ENCODE peak calls at places on chromosomes 7 and 10, in five cellular contexts. C is HepG2, G is H1, O is GM12878, S is SK-N-SH. H is an unnamed sample.

GRCh38 chr7:67341153-67341768 is 344.6 kb downstream of the TYW1 start:
- DNase-seq in S (no peak), C (no peak), O (no peak), G (peak), H (no peak)

GRCh38 chr10:60338002-60338564 is 51.6 kb downstream of the ANK3 start:
- DNase-seq in O (no peak), C (no peak), S (no peak), G (no peak), H (no peak)

GRCh38 chr7:105649727-105650381 is 68.6 kb upstream of the EFCAB10 start:
- DNase-seq in S (no peak), G (no peak), O (no peak), C (no peak), H (peak)

GRCh38 chr10:77111611-77112550 is 525.7 kb downstream of the KCNMA1 start:
- DNase-seq in C (peak), G (peak), O (peak), S (peak), H (peak)

GRCh38 chr7:23600251-23600650 is 3.1 kb downstream of the CCDC126 start:
- DNase-seq in O (no peak), S (no peak), C (no peak), G (no peak), H (no peak)

GRCh38 chr10:31101123-31101522 is 69.5 kb upstream of the ZNF438 start:
- DNase-seq in G (no peak), S (no peak), O (peak), C (no peak), H (peak)

GRCh38 chr10:32005050-32005449 is 51.2 kb downstream of the KIF5B start:
- DNase-seq in O (peak), C (peak), S (peak), G (peak), H (peak)

GRCh38 chr10:88008866-88009470 is 145.5 kb downstream of the PTEN start:
- DNase-seq in G (no peak), C (no peak), O (no peak), S (no peak), H (peak)

GRCh38 chr7:143965280-143965679 is 10.6 kb downstream of the OR2F1 start:
- DNase-seq in C (peak), O (no peak), S (no peak), G (no peak), H (no peak)

GRCh38 chr7:132489776-132490237 is 86.5 kb downstream of the PLXNA4 start:
- DNase-seq in G (no peak), O (no peak), C (no peak), S (no peak), H (no peak)

GRCh38 chr10:80501913-80502521 is 35.7 kb upstream of the SH2D4B start:
- DNase-seq in C (no peak), G (no peak), S (no peak), O (no peak), H (peak)

GRCh38 chr10:124745678-124746077 is 1.5 kb upstream of the FAM53B start:
- DNase-seq in C (peak), O (no peak), S (peak), G (no peak), H (peak)

GRCh38 chr7:98119257-98119918 is 12.7 kb downstream of the LMTK2 start:
- DNase-seq in G (no peak), O (no peak), C (peak), S (no peak), H (peak)

GRCh38 chr7:113730309-113730955 is 188.4 kb downstream of the PPP1R3A start:
- DNase-seq in S (no peak), O (no peak), G (no peak), C (no peak), H (no peak)

GRCh38 chr10:62636825-62637248 is 167.7 kb upstream of the ADO start:
- DNase-seq in O (no peak), S (no peak), G (no peak), C (no peak), H (no peak)

GRCh38 chr10:22649390-22649841 is 65.0 kb downstream of the PIP4K2A start:
- DNase-seq in S (no peak), G (no peak), C (no peak), O (no peak), H (no peak)

DNA sequence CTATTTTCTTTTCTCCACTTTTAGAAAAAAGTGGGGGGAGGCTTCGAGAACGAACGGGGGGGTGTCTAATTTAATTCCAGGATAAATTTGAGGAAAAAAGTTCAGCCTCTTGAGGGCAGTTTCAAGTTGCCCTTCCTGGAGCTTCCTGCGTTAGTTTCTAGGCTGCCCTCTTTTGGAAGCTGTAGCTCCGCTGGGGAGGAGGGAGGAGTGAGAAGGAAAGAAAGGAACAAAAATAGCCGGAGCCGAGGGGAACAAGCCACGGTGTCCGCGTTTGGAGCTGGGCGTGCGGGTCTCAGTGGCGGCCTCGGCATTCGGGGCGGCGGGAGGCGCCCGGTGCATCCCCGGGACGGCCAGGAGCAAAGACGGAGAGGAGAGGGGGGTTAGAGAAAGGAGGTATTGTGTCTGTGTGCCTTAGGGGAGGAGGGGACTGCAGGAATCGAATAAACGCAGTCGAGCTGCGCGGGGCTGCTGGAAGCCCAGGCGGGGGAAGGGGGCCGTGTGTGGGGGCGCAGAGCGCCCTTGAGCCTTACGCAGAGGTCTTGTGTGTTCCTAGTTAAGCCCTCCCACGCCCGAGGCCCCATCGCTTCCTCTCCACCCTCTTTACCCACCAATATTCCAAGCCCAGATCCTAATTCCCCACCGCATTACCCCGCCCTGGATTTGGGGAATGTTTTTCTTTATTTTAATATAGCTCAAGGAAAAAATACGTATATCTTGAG is 2.0 kb upstream of the TNRC18 start:
- DNase-seq in C (peak), S (peak), O (no peak), G (peak), H (peak)
- TF ChIP-seq EP300 in C (peak), S (peak), O (no peak), G (peak), H (no peak)

DNA sequence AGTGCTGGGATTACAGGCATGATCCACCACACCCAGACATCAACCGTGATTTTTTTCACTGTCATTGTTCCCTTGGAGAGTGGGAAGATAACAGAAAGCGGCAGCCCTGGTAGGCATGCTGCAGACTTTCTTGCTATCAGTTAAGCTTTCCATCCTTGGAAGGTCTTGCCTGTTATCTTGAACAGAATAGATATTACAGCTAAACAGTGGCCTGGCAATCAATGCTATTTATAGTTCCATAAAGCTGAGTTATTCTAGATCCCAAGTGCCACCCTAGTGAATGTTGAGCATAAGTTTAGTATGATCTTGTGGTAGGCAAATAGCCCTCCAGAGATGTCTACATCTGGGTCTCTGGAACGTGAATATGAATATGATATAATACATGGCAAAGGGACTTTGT is 609.0 kb upstream of the IGFBP3 start:
- DNase-seq in G (no peak), C (no peak), S (no peak), O (no peak), H (no peak)
- TF ChIP-seq CHD2 in G (no peak), C (no peak), S (no peak), O (no peak), H (no peak)

GRCh38 chr7:36188923-36189322 is 35.9 kb downstream of the EEPD1 start:
- DNase-seq in G (no peak), S (no peak), O (no peak), C (no peak), H (no peak)

GRCh38 chr7:36192877-36193276 is 39.8 kb downstream of the EEPD1 start:
- DNase-seq in S (no peak), G (no peak), O (no peak), C (no peak), H (no peak)

GRCh38 chr7:36190447-36191291 is 37.6 kb downstream of the EEPD1 start:
- DNase-seq in O (no peak), S (no peak), G (no peak), C (no peak), H (no peak)

GRCh38 chr7:36191292-36191920 is 38.4 kb downstream of the EEPD1 start:
- DNase-seq in O (no peak), G (no peak), S (no peak), C (no peak), H (no peak)

GRCh38 chr7:36192050-36192824 is 39.2 kb downstream of the EEPD1 start:
- DNase-seq in G (no peak), O (peak), C (no peak), S (no peak), H (no peak)
- TF ChIP-seq EP300 in G (no peak), O (peak), C (no peak), S (no peak), H (no peak)

GRCh38 chr10:6504296-6504695 is 75.8 kb downstream of the PRKCQ start:
- DNase-seq in G (no peak), O (no peak), C (no peak), S (no peak), H (no peak)
- TF ChIP-seq CHD2 in G (no peak), O (no peak), C (no peak), S (no peak), H (no peak)

GRCh38 chr7:17099083-17099973 is 199.1 kb upstream of the AHR start:
- DNase-seq in G (no peak), O (no peak), S (no peak), C (peak), H (peak)
- TF ChIP-seq EP300 in G (no peak), O (no peak), S (no peak), C (peak), H (peak)

DNA sequence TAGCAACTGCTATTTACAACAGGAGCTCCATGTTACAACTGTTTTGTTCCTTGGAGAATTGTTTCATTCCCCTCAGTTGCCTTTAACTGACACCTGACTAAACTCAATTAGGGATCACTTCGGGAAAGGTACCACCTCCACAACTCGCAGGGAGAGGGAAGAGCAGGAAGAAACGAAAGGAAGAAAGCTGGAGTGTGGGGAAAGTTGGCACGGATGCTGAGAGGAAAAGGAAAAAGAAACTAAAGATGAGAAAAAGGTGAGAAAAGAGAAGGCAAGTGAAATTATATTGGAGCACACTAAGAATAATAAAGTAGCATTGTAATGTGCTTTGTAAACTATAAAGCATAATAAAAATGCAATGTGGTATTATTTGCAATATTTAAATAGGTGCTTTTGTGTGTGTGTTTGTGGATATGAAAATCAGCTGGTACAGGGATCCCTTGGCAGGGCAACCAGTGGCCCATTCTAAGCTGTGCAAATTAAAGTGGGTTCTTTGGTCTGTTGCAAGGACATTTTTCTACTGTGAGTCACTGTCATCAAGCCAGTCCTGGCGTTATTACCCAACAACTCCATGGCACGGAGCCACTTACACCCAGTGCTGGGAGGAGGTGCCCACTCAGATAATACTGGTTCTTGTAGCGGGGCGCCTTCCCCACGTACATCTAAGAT is 45.9 kb downstream of the HIPK2 start:
- DNase-seq in G (no peak), C (peak), S (no peak), O (no peak), H (peak)
- TF ChIP-seq CHD2 in G (no peak), C (no peak), S (no peak), O (no peak), H (no peak)

H was measured in A549.